ENCODE peak calls at places on chromosomes 6 and 20, in four cellular contexts. One of them, this sample, is unnamed.

GRCh38 chr6:22250486-22250885 is 46.4 kb downstream of the PRL start:
- DNase-seq in fibroblast of villous mesenchyme: no peak
- DNase-seq in amygdala: no peak
- DNase-seq in adipocyte: no peak
- DNase-seq in this sample: no peak

GRCh38 chr6:74942130-74942529 is 263.7 kb downstream of the COL12A1 start:
- DNase-seq in amygdala: no peak
- DNase-seq in adipocyte: no peak
- DNase-seq in fibroblast of villous mesenchyme: no peak
- DNase-seq in this sample: no peak

GRCh38 chr6:31407699-31408098 is 4.3 kb downstream of the MICA start:
- DNase-seq in amygdala: no peak
- DNase-seq in fibroblast of villous mesenchyme: peak; percentile 82
- DNase-seq in adipocyte: peak; percentile 82
- DNase-seq in this sample: no peak

GRCh38 chr6:159819932-159820640 is 20.0 kb downstream of the PNLDC1 start:
- DNase-seq in fibroblast of villous mesenchyme: no peak
- DNase-seq in amygdala: no peak
- DNase-seq in adipocyte: no peak
- DNase-seq in this sample: no peak

GRCh38 chr6:152151930-152152329 is 344.4 kb downstream of the ESR1 start:
- DNase-seq in amygdala: no peak
- DNase-seq in adipocyte: no peak
- DNase-seq in fibroblast of villous mesenchyme: peak; percentile 58
- DNase-seq in this sample: no peak

GRCh38 chr6:67541591-67541990 is 1093.5 kb upstream of the ADGRB3 start:
- DNase-seq in adipocyte: peak; percentile 27
- DNase-seq in amygdala: no peak
- DNase-seq in fibroblast of villous mesenchyme: peak; percentile 56
- DNase-seq in this sample: no peak

GRCh38 chr6:71589254-71589653 is 297.1 kb upstream of the RIMS1 start:
- DNase-seq in fibroblast of villous mesenchyme: no peak
- DNase-seq in adipocyte: no peak
- DNase-seq in amygdala: no peak
- DNase-seq in this sample: no peak

GRCh38 chr6:167846997-167847606 is 20.4 kb downstream of the AFDN start:
- DNase-seq in amygdala: no peak
- DNase-seq in fibroblast of villous mesenchyme: no peak
- DNase-seq in adipocyte: no peak
- DNase-seq in this sample: no peak

GRCh38 chr6:114634016-114634415 is 291.2 kb upstream of the HS3ST5 start:
- DNase-seq in adipocyte: no peak
- DNase-seq in amygdala: no peak
- DNase-seq in fibroblast of villous mesenchyme: no peak
- DNase-seq in this sample: no peak

GRCh38 chr6:168490757-168491156 is 49.8 kb downstream of the SMOC2 start:
- DNase-seq in adipocyte: no peak
- DNase-seq in fibroblast of villous mesenchyme: no peak
- DNase-seq in amygdala: no peak
- DNase-seq in this sample: no peak

GRCh38 chr6:8336406-8336805 is 98.9 kb downstream of the SLC35B3 start:
- DNase-seq in adipocyte: no peak
- DNase-seq in fibroblast of villous mesenchyme: no peak
- DNase-seq in amygdala: no peak
- DNase-seq in this sample: no peak

GRCh38 chr6:158611039-158611438 is 33.5 kb downstream of the DYNLT1 start:
- DNase-seq in adipocyte: no peak
- DNase-seq in amygdala: no peak
- DNase-seq in fibroblast of villous mesenchyme: no peak
- DNase-seq in this sample: no peak

GRCh38 chr20:55333798-55334197 is 671.5 kb downstream of the CBLN4 start:
- DNase-seq in fibroblast of villous mesenchyme: no peak
- DNase-seq in amygdala: no peak
- DNase-seq in adipocyte: no peak
- DNase-seq in this sample: no peak

GRCh38 chr20:57329608-57330221 is at the start of gene SPO11:
- DNase-seq in adipocyte: no peak
- DNase-seq in fibroblast of villous mesenchyme: no peak
- DNase-seq in amygdala: no peak
- DNase-seq in this sample: no peak

GRCh38 chr20:13012886-13013285 is 4.1 kb downstream of the SPTLC3 start:
- DNase-seq in fibroblast of villous mesenchyme: no peak
- DNase-seq in adipocyte: no peak
- DNase-seq in amygdala: no peak
- DNase-seq in this sample: no peak

GRCh38 chr6:164108869-164109769 is 694.6 kb downstream of the QKI start:
- DNase-seq in fibroblast of villous mesenchyme: no peak
- DNase-seq in adipocyte: no peak
- DNase-seq in amygdala: no peak
- DNase-seq in this sample: no peak

GRCh38 chr20:48725589-48725991 is 102.2 kb downstream of the PREX1 start:
- DNase-seq in fibroblast of villous mesenchyme: peak; percentile 30
- DNase-seq in adipocyte: no peak
- DNase-seq in amygdala: no peak
- DNase-seq in this sample: no peak

GRCh38 chr20:4076671-4077070 is 61.3 kb upstream of the RNF24 start:
- DNase-seq in amygdala: no peak
- DNase-seq in adipocyte: peak; percentile 84
- DNase-seq in fibroblast of villous mesenchyme: peak; percentile 89
- DNase-seq in this sample: peak; percentile 72

GRCh38 chr20:53343433-53343832 is 250.2 kb downstream of the ZNF217 start:
- DNase-seq in fibroblast of villous mesenchyme: no peak
- DNase-seq in adipocyte: no peak
- DNase-seq in amygdala: no peak
- DNase-seq in this sample: no peak

GRCh38 chr6:38427492-38428210 is 212.1 kb downstream of the BTBD9 start:
- DNase-seq in fibroblast of villous mesenchyme: no peak
- DNase-seq in adipocyte: no peak
- DNase-seq in amygdala: no peak
- DNase-seq in this sample: no peak

GRCh38 chr6:151749341-151749740 is 58.1 kb upstream of the ESR1 start:
- DNase-seq in amygdala: no peak
- DNase-seq in fibroblast of villous mesenchyme: no peak
- DNase-seq in adipocyte: no peak
- DNase-seq in this sample: no peak

GRCh38 chr20:23018432-23018831 is 16.7 kb upstream of the SSTR4 start:
- DNase-seq in fibroblast of villous mesenchyme: no peak
- DNase-seq in adipocyte: no peak
- DNase-seq in amygdala: no peak
- DNase-seq in this sample: no peak